ENCODE peak calls at places on chromosomes 7 and 10, in ten cellular contexts. One of them, this sample, is unnamed.

GRCh38 chr7:1193593-1194424 is 33.8 kb upstream of the ZFAND2A start:
- DNase-seq in progenitor cell of endocrine pancreas: no peak
- DNase-seq in germinal center: no peak
- DNase-seq in LoVo: peak
- DNase-seq in substantia nigra: no peak
- DNase-seq in aorta: no peak
- DNase-seq in endothelial cell: peak
- DNase-seq in head of caudate nucleus: peak
- DNase-seq in left ventricle myocardium inferior: peak
- DNase-seq in stimulated activated CD8-positive, alpha-beta memory T cell treated with anti-CD3 and anti-CD28 coated beads, Interleukin-15, amount 100 ng/mL, for 24 hours: no peak
- DNase-seq in this sample: no peak

GRCh38 chr7:54839538-54840213 is 80.7 kb upstream of the SEC61G start:
- DNase-seq in head of caudate nucleus: peak
- DNase-seq in LoVo: peak
- DNase-seq in stimulated activated CD8-positive, alpha-beta memory T cell treated with anti-CD3 and anti-CD28 coated beads, Interleukin-15, amount 100 ng/mL, for 24 hours: no peak
- DNase-seq in aorta: peak
- DNase-seq in left ventricle myocardium inferior: peak
- DNase-seq in substantia nigra: no peak
- DNase-seq in germinal center: no peak
- DNase-seq in endothelial cell: peak
- DNase-seq in progenitor cell of endocrine pancreas: peak
- DNase-seq in this sample: no peak

GRCh38 chr7:142787783-142788182 is 17.0 kb downstream of the PRSS2 start:
- DNase-seq in germinal center: no peak
- DNase-seq in progenitor cell of endocrine pancreas: no peak
- DNase-seq in substantia nigra: no peak
- DNase-seq in endothelial cell: no peak
- DNase-seq in left ventricle myocardium inferior: no peak
- DNase-seq in head of caudate nucleus: no peak
- DNase-seq in LoVo: no peak
- DNase-seq in aorta: no peak
- DNase-seq in stimulated activated CD8-positive, alpha-beta memory T cell treated with anti-CD3 and anti-CD28 coated beads, Interleukin-15, amount 100 ng/mL, for 24 hours: no peak
- DNase-seq in this sample: no peak

GRCh38 chr10:66925896-66926719 is at the start of gene LRRTM3:
- DNase-seq in endothelial cell: peak
- DNase-seq in substantia nigra: peak
- DNase-seq in germinal center: peak
- DNase-seq in LoVo: peak
- DNase-seq in progenitor cell of endocrine pancreas: peak
- DNase-seq in stimulated activated CD8-positive, alpha-beta memory T cell treated with anti-CD3 and anti-CD28 coated beads, Interleukin-15, amount 100 ng/mL, for 24 hours: no peak
- DNase-seq in head of caudate nucleus: peak
- DNase-seq in left ventricle myocardium inferior: peak
- DNase-seq in aorta: no peak
- DNase-seq in this sample: peak

GRCh38 chr10:31083765-31084184 is 52.1 kb upstream of the ZNF438 start:
- DNase-seq in germinal center: no peak
- DNase-seq in head of caudate nucleus: peak
- DNase-seq in left ventricle myocardium inferior: no peak
- DNase-seq in progenitor cell of endocrine pancreas: no peak
- DNase-seq in substantia nigra: no peak
- DNase-seq in aorta: no peak
- DNase-seq in LoVo: peak
- DNase-seq in stimulated activated CD8-positive, alpha-beta memory T cell treated with anti-CD3 and anti-CD28 coated beads, Interleukin-15, amount 100 ng/mL, for 24 hours: peak
- DNase-seq in endothelial cell: peak
- DNase-seq in this sample: no peak

GRCh38 chr10:86449926-86450558 is 71.5 kb downstream of the WAPL start:
- DNase-seq in progenitor cell of endocrine pancreas: no peak
- DNase-seq in LoVo: no peak
- DNase-seq in head of caudate nucleus: no peak
- DNase-seq in left ventricle myocardium inferior: no peak
- DNase-seq in substantia nigra: no peak
- DNase-seq in germinal center: no peak
- DNase-seq in endothelial cell: no peak
- DNase-seq in stimulated activated CD8-positive, alpha-beta memory T cell treated with anti-CD3 and anti-CD28 coated beads, Interleukin-15, amount 100 ng/mL, for 24 hours: no peak
- DNase-seq in aorta: no peak
- DNase-seq in this sample: no peak

GRCh38 chr7:92517626-92518025 is 10.7 kb downstream of the PEX1 start:
- DNase-seq in endothelial cell: no peak
- DNase-seq in substantia nigra: no peak
- DNase-seq in left ventricle myocardium inferior: no peak
- DNase-seq in aorta: no peak
- DNase-seq in stimulated activated CD8-positive, alpha-beta memory T cell treated with anti-CD3 and anti-CD28 coated beads, Interleukin-15, amount 100 ng/mL, for 24 hours: no peak
- DNase-seq in germinal center: no peak
- DNase-seq in LoVo: no peak
- DNase-seq in progenitor cell of endocrine pancreas: no peak
- DNase-seq in head of caudate nucleus: no peak
- DNase-seq in this sample: no peak

GRCh38 chr7:132035517-132036362 is 479.3 kb upstream of the PODXL start:
- DNase-seq in progenitor cell of endocrine pancreas: no peak
- DNase-seq in aorta: no peak
- DNase-seq in head of caudate nucleus: no peak
- DNase-seq in left ventricle myocardium inferior: no peak
- DNase-seq in substantia nigra: no peak
- DNase-seq in stimulated activated CD8-positive, alpha-beta memory T cell treated with anti-CD3 and anti-CD28 coated beads, Interleukin-15, amount 100 ng/mL, for 24 hours: no peak
- DNase-seq in endothelial cell: no peak
- DNase-seq in germinal center: no peak
- DNase-seq in LoVo: no peak
- DNase-seq in this sample: no peak

GRCh38 chr10:113226404-113226803 is 276.4 kb downstream of the TCF7L2 start:
- DNase-seq in endothelial cell: no peak
- DNase-seq in progenitor cell of endocrine pancreas: no peak
- DNase-seq in aorta: no peak
- DNase-seq in substantia nigra: no peak
- DNase-seq in head of caudate nucleus: no peak
- DNase-seq in left ventricle myocardium inferior: no peak
- DNase-seq in LoVo: no peak
- DNase-seq in germinal center: no peak
- DNase-seq in stimulated activated CD8-positive, alpha-beta memory T cell treated with anti-CD3 and anti-CD28 coated beads, Interleukin-15, amount 100 ng/mL, for 24 hours: no peak
- DNase-seq in this sample: no peak

GRCh38 chr7:64863969-64864368 is 39.1 kb upstream of the ZNF273 start:
- DNase-seq in left ventricle myocardium inferior: no peak
- DNase-seq in stimulated activated CD8-positive, alpha-beta memory T cell treated with anti-CD3 and anti-CD28 coated beads, Interleukin-15, amount 100 ng/mL, for 24 hours: no peak
- DNase-seq in LoVo: no peak
- DNase-seq in substantia nigra: no peak
- DNase-seq in endothelial cell: no peak
- DNase-seq in progenitor cell of endocrine pancreas: no peak
- DNase-seq in germinal center: no peak
- DNase-seq in head of caudate nucleus: no peak
- DNase-seq in aorta: no peak
- DNase-seq in this sample: no peak

GRCh38 chr7:149816794-149817193 is 21.4 kb upstream of the ZNF862 start:
- DNase-seq in stimulated activated CD8-positive, alpha-beta memory T cell treated with anti-CD3 and anti-CD28 coated beads, Interleukin-15, amount 100 ng/mL, for 24 hours: no peak
- DNase-seq in substantia nigra: no peak
- DNase-seq in left ventricle myocardium inferior: no peak
- DNase-seq in germinal center: no peak
- DNase-seq in progenitor cell of endocrine pancreas: no peak
- DNase-seq in aorta: no peak
- DNase-seq in LoVo: no peak
- DNase-seq in endothelial cell: no peak
- DNase-seq in head of caudate nucleus: no peak
- DNase-seq in this sample: no peak

GRCh38 chr7:114648680-114649079 is 234.1 kb downstream of the FOXP2 start:
- DNase-seq in substantia nigra: no peak
- DNase-seq in left ventricle myocardium inferior: no peak
- DNase-seq in progenitor cell of endocrine pancreas: no peak
- DNase-seq in head of caudate nucleus: no peak
- DNase-seq in germinal center: no peak
- DNase-seq in endothelial cell: no peak
- DNase-seq in stimulated activated CD8-positive, alpha-beta memory T cell treated with anti-CD3 and anti-CD28 coated beads, Interleukin-15, amount 100 ng/mL, for 24 hours: no peak
- DNase-seq in LoVo: no peak
- DNase-seq in aorta: no peak
- DNase-seq in this sample: no peak

GRCh38 chr7:2545746-2546425 is 9.4 kb downstream of the BRAT1 start:
- DNase-seq in aorta: no peak
- DNase-seq in germinal center: no peak
- DNase-seq in endothelial cell: no peak
- DNase-seq in left ventricle myocardium inferior: no peak
- DNase-seq in LoVo: no peak
- DNase-seq in stimulated activated CD8-positive, alpha-beta memory T cell treated with anti-CD3 and anti-CD28 coated beads, Interleukin-15, amount 100 ng/mL, for 24 hours: no peak
- DNase-seq in head of caudate nucleus: no peak
- DNase-seq in progenitor cell of endocrine pancreas: no peak
- DNase-seq in substantia nigra: no peak
- DNase-seq in this sample: no peak

GRCh38 chr7:135206887-135207738 is 4.2 kb downstream of the WDR91 start:
- DNase-seq in stimulated activated CD8-positive, alpha-beta memory T cell treated with anti-CD3 and anti-CD28 coated beads, Interleukin-15, amount 100 ng/mL, for 24 hours: no peak
- DNase-seq in aorta: no peak
- DNase-seq in left ventricle myocardium inferior: no peak
- DNase-seq in progenitor cell of endocrine pancreas: no peak
- DNase-seq in LoVo: no peak
- DNase-seq in substantia nigra: no peak
- DNase-seq in head of caudate nucleus: no peak
- DNase-seq in germinal center: peak
- DNase-seq in endothelial cell: no peak
- DNase-seq in this sample: no peak

GRCh38 chr10:130160775-130161174 is 24.6 kb downstream of the GLRX3 start:
- DNase-seq in germinal center: peak
- DNase-seq in stimulated activated CD8-positive, alpha-beta memory T cell treated with anti-CD3 and anti-CD28 coated beads, Interleukin-15, amount 100 ng/mL, for 24 hours: no peak
- DNase-seq in aorta: no peak
- DNase-seq in progenitor cell of endocrine pancreas: no peak
- DNase-seq in head of caudate nucleus: no peak
- DNase-seq in endothelial cell: no peak
- DNase-seq in LoVo: no peak
- DNase-seq in left ventricle myocardium inferior: no peak
- DNase-seq in substantia nigra: no peak
- DNase-seq in this sample: no peak

GRCh38 chr10:75465110-75465509 is 33.7 kb downstream of the LRMDA start:
- DNase-seq in head of caudate nucleus: no peak
- DNase-seq in aorta: no peak
- DNase-seq in left ventricle myocardium inferior: no peak
- DNase-seq in LoVo: no peak
- DNase-seq in substantia nigra: no peak
- DNase-seq in stimulated activated CD8-positive, alpha-beta memory T cell treated with anti-CD3 and anti-CD28 coated beads, Interleukin-15, amount 100 ng/mL, for 24 hours: no peak
- DNase-seq in progenitor cell of endocrine pancreas: no peak
- DNase-seq in endothelial cell: no peak
- DNase-seq in germinal center: no peak
- DNase-seq in this sample: no peak

GRCh38 chr7:71120096-71120495 is 11.8 kb upstream of the GALNT17 start:
- DNase-seq in left ventricle myocardium inferior: no peak
- DNase-seq in substantia nigra: no peak
- DNase-seq in progenitor cell of endocrine pancreas: no peak
- DNase-seq in LoVo: no peak
- DNase-seq in stimulated activated CD8-positive, alpha-beta memory T cell treated with anti-CD3 and anti-CD28 coated beads, Interleukin-15, amount 100 ng/mL, for 24 hours: no peak
- DNase-seq in endothelial cell: no peak
- DNase-seq in germinal center: no peak
- DNase-seq in head of caudate nucleus: no peak
- DNase-seq in aorta: no peak
- DNase-seq in this sample: no peak

GRCh38 chr10:50224330-50224952 is 26.9 kb downstream of the ASAH2 start:
- DNase-seq in substantia nigra: no peak
- DNase-seq in aorta: no peak
- DNase-seq in LoVo: peak
- DNase-seq in progenitor cell of endocrine pancreas: no peak
- DNase-seq in germinal center: peak
- DNase-seq in head of caudate nucleus: no peak
- DNase-seq in endothelial cell: peak
- DNase-seq in left ventricle myocardium inferior: no peak
- DNase-seq in stimulated activated CD8-positive, alpha-beta memory T cell treated with anti-CD3 and anti-CD28 coated beads, Interleukin-15, amount 100 ng/mL, for 24 hours: no peak
- DNase-seq in this sample: peak

GRCh38 chr7:4738711-4739527 is 36.5 kb upstream of the AP5Z1 start:
- DNase-seq in LoVo: no peak
- DNase-seq in substantia nigra: no peak
- DNase-seq in left ventricle myocardium inferior: no peak
- DNase-seq in head of caudate nucleus: no peak
- DNase-seq in stimulated activated CD8-positive, alpha-beta memory T cell treated with anti-CD3 and anti-CD28 coated beads, Interleukin-15, amount 100 ng/mL, for 24 hours: no peak
- DNase-seq in aorta: no peak
- DNase-seq in germinal center: no peak
- DNase-seq in endothelial cell: no peak
- DNase-seq in progenitor cell of endocrine pancreas: no peak
- DNase-seq in this sample: peak

GRCh38 chr7:157650801-157651200 is 314.0 kb downstream of the DNAJB6 start:
- DNase-seq in germinal center: no peak
- DNase-seq in progenitor cell of endocrine pancreas: no peak
- DNase-seq in stimulated activated CD8-positive, alpha-beta memory T cell treated with anti-CD3 and anti-CD28 coated beads, Interleukin-15, amount 100 ng/mL, for 24 hours: no peak
- DNase-seq in substantia nigra: no peak
- DNase-seq in aorta: no peak
- DNase-seq in LoVo: no peak
- DNase-seq in endothelial cell: no peak
- DNase-seq in head of caudate nucleus: no peak
- DNase-seq in left ventricle myocardium inferior: no peak
- DNase-seq in this sample: no peak

GRCh38 chr7:128941323-128941890 is 3.7 kb downstream of the IRF5 start:
- DNase-seq in endothelial cell: no peak
- DNase-seq in stimulated activated CD8-positive, alpha-beta memory T cell treated with anti-CD3 and anti-CD28 coated beads, Interleukin-15, amount 100 ng/mL, for 24 hours: no peak
- DNase-seq in substantia nigra: no peak
- DNase-seq in head of caudate nucleus: no peak
- DNase-seq in germinal center: no peak
- DNase-seq in left ventricle myocardium inferior: no peak
- DNase-seq in aorta: no peak
- DNase-seq in progenitor cell of endocrine pancreas: no peak
- DNase-seq in LoVo: no peak
- DNase-seq in this sample: no peak

GRCh38 chr7:149226840-149227494 is 12.5 kb upstream of the ZNF212 start:
- DNase-seq in left ventricle myocardium inferior: no peak
- DNase-seq in head of caudate nucleus: no peak
- DNase-seq in progenitor cell of endocrine pancreas: no peak
- DNase-seq in substantia nigra: no peak
- DNase-seq in aorta: peak
- DNase-seq in endothelial cell: no peak
- DNase-seq in germinal center: no peak
- DNase-seq in stimulated activated CD8-positive, alpha-beta memory T cell treated with anti-CD3 and anti-CD28 coated beads, Interleukin-15, amount 100 ng/mL, for 24 hours: no peak
- DNase-seq in LoVo: no peak
- DNase-seq in this sample: no peak

GRCh38 chr10:118321724-118322575 is 20.2 kb downstream of the FAM204A start:
- DNase-seq in progenitor cell of endocrine pancreas: no peak
- DNase-seq in endothelial cell: no peak
- DNase-seq in aorta: no peak
- DNase-seq in LoVo: no peak
- DNase-seq in left ventricle myocardium inferior: no peak
- DNase-seq in head of caudate nucleus: no peak
- DNase-seq in substantia nigra: no peak
- DNase-seq in stimulated activated CD8-positive, alpha-beta memory T cell treated with anti-CD3 and anti-CD28 coated beads, Interleukin-15, amount 100 ng/mL, for 24 hours: no peak
- DNase-seq in germinal center: no peak
- DNase-seq in this sample: no peak

GRCh38 chr7:105656922-105657521 is 75.7 kb upstream of the EFCAB10 start:
- DNase-seq in substantia nigra: no peak
- DNase-seq in LoVo: no peak
- DNase-seq in progenitor cell of endocrine pancreas: no peak
- DNase-seq in aorta: no peak
- DNase-seq in head of caudate nucleus: no peak
- DNase-seq in endothelial cell: peak
- DNase-seq in left ventricle myocardium inferior: no peak
- DNase-seq in germinal center: peak
- DNase-seq in stimulated activated CD8-positive, alpha-beta memory T cell treated with anti-CD3 and anti-CD28 coated beads, Interleukin-15, amount 100 ng/mL, for 24 hours: peak
- DNase-seq in this sample: no peak

GRCh38 chr10:24820616-24821015 is 96.9 kb upstream of the ARHGAP21 start:
- DNase-seq in left ventricle myocardium inferior: no peak
- DNase-seq in progenitor cell of endocrine pancreas: no peak
- DNase-seq in germinal center: no peak
- DNase-seq in substantia nigra: no peak
- DNase-seq in endothelial cell: no peak
- DNase-seq in head of caudate nucleus: no peak
- DNase-seq in LoVo: no peak
- DNase-seq in aorta: no peak
- DNase-seq in stimulated activated CD8-positive, alpha-beta memory T cell treated with anti-CD3 and anti-CD28 coated beads, Interleukin-15, amount 100 ng/mL, for 24 hours: no peak
- DNase-seq in this sample: no peak

GRCh38 chr7:12328888-12329770 is 74.5 kb downstream of the VWDE start:
- DNase-seq in left ventricle myocardium inferior: no peak
- DNase-seq in progenitor cell of endocrine pancreas: no peak
- DNase-seq in endothelial cell: no peak
- DNase-seq in stimulated activated CD8-positive, alpha-beta memory T cell treated with anti-CD3 and anti-CD28 coated beads, Interleukin-15, amount 100 ng/mL, for 24 hours: no peak
- DNase-seq in aorta: no peak
- DNase-seq in head of caudate nucleus: no peak
- DNase-seq in LoVo: no peak
- DNase-seq in substantia nigra: no peak
- DNase-seq in germinal center: no peak
- DNase-seq in this sample: no peak

GRCh38 chr10:87927091-87927490 is 63.7 kb downstream of the PTEN start:
- DNase-seq in aorta: no peak
- DNase-seq in stimulated activated CD8-positive, alpha-beta memory T cell treated with anti-CD3 and anti-CD28 coated beads, Interleukin-15, amount 100 ng/mL, for 24 hours: no peak
- DNase-seq in substantia nigra: no peak
- DNase-seq in germinal center: no peak
- DNase-seq in progenitor cell of endocrine pancreas: no peak
- DNase-seq in head of caudate nucleus: no peak
- DNase-seq in endothelial cell: no peak
- DNase-seq in LoVo: no peak
- DNase-seq in left ventricle myocardium inferior: no peak
- DNase-seq in this sample: peak

GRCh38 chr10:69481280-69481679 is 30.0 kb downstream of the TSPAN15 start:
- DNase-seq in left ventricle myocardium inferior: no peak
- DNase-seq in endothelial cell: no peak
- DNase-seq in progenitor cell of endocrine pancreas: no peak
- DNase-seq in substantia nigra: no peak
- DNase-seq in stimulated activated CD8-positive, alpha-beta memory T cell treated with anti-CD3 and anti-CD28 coated beads, Interleukin-15, amount 100 ng/mL, for 24 hours: no peak
- DNase-seq in head of caudate nucleus: no peak
- DNase-seq in LoVo: no peak
- DNase-seq in germinal center: peak
- DNase-seq in aorta: no peak
- DNase-seq in this sample: no peak

This sample was measured in non-pigmented ciliary epithelial cell.